ENCODE peak calls at places on chromosomes 4 and X, in five cellular contexts. P, X, R, I and T are unnamed samples.

GRCh38 chr4:166169111-166169510 is 296.1 kb downstream of the TLL1 start:
- DNase-seq in I (no peak), R (peak), P (peak), X (peak), T (no peak)

GRCh38 chr4:37279894-37280592 is 35.5 kb downstream of the NWD2 start:
- DNase-seq in I (no peak), P (peak), R (no peak), X (no peak), T (no peak)

GRCh38 chr4:7651461-7651921 is 216.8 kb upstream of the PSAPL1 start:
- DNase-seq in X (peak), P (peak), I (no peak), R (peak), T (peak)

GRCh38 chr4:15891312-15891711 is 47.2 kb downstream of the FGFBP1 start:
- DNase-seq in R (no peak), X (no peak), P (no peak), I (no peak), T (no peak)

GRCh38 chr4:106486533-106486932 is 118.0 kb upstream of the GIMD1 start:
- DNase-seq in I (no peak), X (no peak), R (peak), P (no peak), T (no peak)

GRCh38 chr4:81052119-81053068 is 21.9 kb downstream of the BMP3 start:
- DNase-seq in P (peak), X (peak), I (peak), R (peak), T (peak)

GRCh38 chr4:148007789-148008188 is 275.9 kb downstream of the ARHGAP10 start:
- DNase-seq in I (no peak), P (no peak), R (no peak), X (no peak), T (no peak)

GRCh38 chr4:183905081-183905592 is at the start of gene STOX2:
- DNase-seq in X (peak), R (peak), I (no peak), P (peak), T (peak)

GRCh38 chr4:153486281-153487151 is 20.4 kb downstream of the TMEM131L start:
- DNase-seq in R (peak), X (peak), P (peak), I (peak), T (no peak)

GRCh38 chr4:140090215-140090731 is 63.7 kb downstream of the MAML3 start:
- DNase-seq in P (peak), X (peak), R (no peak), I (no peak), T (no peak)

GRCh38 chrX:80430826-80431501 is 10.7 kb downstream of the TENT5D start:
- DNase-seq in P (peak), I (no peak), X (peak), R (no peak), T (no peak)

GRCh38 chr4:155738548-155738947 is 20.3 kb upstream of the GUCY1B1 start:
- DNase-seq in I (peak), P (no peak), R (peak), X (peak), T (no peak)

GRCh38 chrX:40952855-40953254 is 132.4 kb upstream of the USP9X start:
- DNase-seq in R (peak), X (peak), I (no peak), P (no peak), T (no peak)

GRCh38 chr4:22090655-22091350 is 142.2 kb upstream of the KCNIP4 start:
- DNase-seq in X (peak), R (peak), P (no peak), I (no peak), T (no peak)

GRCh38 chr4:52572936-52573485 is 86.1 kb downstream of the USP46 start:
- DNase-seq in I (peak), R (peak), X (peak), P (peak), T (no peak)

GRCh38 chr4:2791518-2792395 is 1.1 kb upstream of the SH3BP2 start:
- DNase-seq in X (no peak), P (no peak), R (no peak), I (no peak), T (peak)

GRCh38 chrX:104343408-104344129 is 88.8 kb upstream of the ESX1 start:
- DNase-seq in I (no peak), P (peak), R (peak), X (peak), T (no peak)

DNA sequence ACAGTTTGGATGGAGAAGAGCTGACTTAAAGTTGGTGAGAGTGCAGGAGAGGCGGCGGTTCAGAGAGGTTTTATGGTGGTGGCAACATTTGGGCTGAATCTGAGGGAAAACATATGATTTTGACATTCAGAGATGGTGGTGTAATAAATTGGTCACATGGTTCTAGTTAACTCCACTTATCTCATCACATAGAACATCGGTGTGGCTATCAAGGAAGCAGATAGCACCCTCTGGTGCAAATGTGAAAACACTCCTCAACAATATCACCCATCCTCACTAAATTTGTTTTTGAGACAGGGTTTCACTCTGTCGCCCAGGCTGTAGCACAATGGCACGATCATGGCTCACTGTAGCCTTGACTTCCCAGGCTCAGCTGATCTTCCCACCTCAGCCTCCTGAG is 28.8 kb downstream of the SUPT20HL2 start:
- DNase-seq in I (no peak), R (peak), X (peak), P (no peak), T (no peak)
- TF ChIP-seq CTCF in I (no peak), R (no peak), X (no peak), P (no peak), T (no peak)

GRCh38 chrX:53094584-53094908 is 604 bp downstream of the KANTR start:
- DNase-seq in I (no peak), P (no peak), R (no peak), X (no peak), T (no peak)
- TF ChIP-seq CTCF in I (no peak), P (no peak), R (no peak), X (no peak), T (no peak)

GRCh38 chr4:186621959-186622553 is 66.7 kb upstream of the MTNR1A start:
- DNase-seq in R (peak), P (peak), I (peak), X (peak), T (no peak)
- TF ChIP-seq CTCF in R (peak), P (peak), I (peak), X (peak), T (no peak)

GRCh38 chr4:132557660-132558059 is 591.4 kb upstream of the PCDH10 start:
- DNase-seq in P (peak), R (no peak), I (no peak), X (no peak), T (no peak)
- TF ChIP-seq CTCF in P (peak), R (no peak), I (peak), X (peak), T (no peak)

GRCh38 chr4:124712417-124713212 is at the start of gene ANKRD50:
- DNase-seq in I (peak), P (peak), R (peak), X (peak), T (peak)

GRCh38 chr4:124713213-124713592 is 671 bp upstream of the ANKRD50 start:
- DNase-seq in I (peak), X (peak), P (peak), R (peak), T (peak)

GRCh38 chr4:124710253-124710849 is 2.2 kb downstream of the ANKRD50 start:
- DNase-seq in P (peak), I (no peak), X (peak), R (peak), T (no peak)

GRCh38 chr4:124710911-124711310 is 1.6 kb downstream of the ANKRD50 start:
- DNase-seq in I (no peak), X (peak), P (no peak), R (peak), T (peak)

GRCh38 chr4:124711469-124712416 is 789 bp downstream of the ANKRD50 start:
- DNase-seq in R (peak), X (peak), I (peak), P (peak), T (no peak)
- TF ChIP-seq CTCF in R (peak), X (peak), I (peak), P (peak), T (no peak)

GRCh38 chr4:186946140-186946539 is 222.5 kb upstream of the FAT1 start:
- DNase-seq in R (no peak), I (no peak), P (no peak), X (no peak), T (no peak)

GRCh38 chr4:186949847-186950246 is 226.2 kb upstream of the FAT1 start:
- DNase-seq in I (no peak), R (no peak), X (no peak), P (no peak), T (no peak)

GRCh38 chr4:186943607-186943908 is 219.9 kb upstream of the FAT1 start:
- DNase-seq in R (no peak), P (no peak), I (no peak), X (no peak), T (no peak)

GRCh38 chr4:186948361-186949291 is 225.0 kb upstream of the FAT1 start:
- DNase-seq in I (no peak), R (peak), X (peak), P (no peak), T (no peak)

GRCh38 chr4:186946682-186947294 is 223.1 kb upstream of the FAT1 start:
- DNase-seq in R (no peak), I (no peak), P (peak), X (peak), T (no peak)
- TF ChIP-seq CTCF in R (no peak), I (peak), P (peak), X (peak), T (no peak)